ENCODE peak calls at places on chromosomes 12 and 14, in six cellular contexts. W, F, Y, J, I and V are unnamed samples.

GRCh38 chr12:61694214-61694613 is 566.0 kb upstream of the USP15 start:
- DNase-seq in W (no peak), F (no peak), Y (no peak), J (no peak), I (no peak), V (no peak)

GRCh38 chr12:69468237-69469026 is 1.8 kb upstream of the FRS2 start:
- DNase-seq in W (no peak), F (no peak), Y (no peak), J (no peak), I (no peak), V (no peak)

GRCh38 chr12:60874091-60874490 is 1278.3 kb downstream of the SLC16A7 start:
- DNase-seq in W (no peak), F (no peak), Y (no peak), J (no peak), I (no peak), V (no peak)

GRCh38 chr12:117489671-117490070 is 128.2 kb upstream of the NOS1 start:
- DNase-seq in W (no peak), F (no peak), Y (no peak), J (no peak), I (no peak), V (no peak)

GRCh38 chr14:89368490-89369477 is 48.2 kb downstream of the FOXN3 start:
- DNase-seq in W (no peak), F (no peak), Y (no peak), J (no peak), I (no peak), V (no peak)

GRCh38 chr12:66662729-66663128 is 16.1 kb downstream of the GRIP1 start:
- DNase-seq in W (no peak), F (no peak), Y (no peak), J (no peak), I (no peak), V (no peak)

GRCh38 chr12:124640096-124640495 is 72.7 kb upstream of the NCOR2 start:
- DNase-seq in W (no peak), F (no peak), Y (no peak), J (no peak), I (no peak), V (no peak)

GRCh38 chr12:65568517-65568916 is 255.8 kb upstream of the HMGA2 start:
- DNase-seq in W (no peak), F (no peak), Y (no peak), J (no peak), I (no peak), V (no peak)

GRCh38 chr14:98252819-98253218 is 1019.2 kb downstream of the BCL11B start:
- DNase-seq in W (no peak), F (peak; percentile 47), Y (no peak), J (no peak), I (no peak), V (no peak)

GRCh38 chr12:11947218-11947617 is 123.5 kb upstream of the BCL2L14 start:
- DNase-seq in W (no peak), F (no peak), Y (no peak), J (no peak), I (no peak), V (no peak)

GRCh38 chr12:124172646-124173045 is 122.2 kb upstream of the RFLNA start:
- DNase-seq in W (no peak), F (no peak), Y (no peak), J (no peak), I (no peak), V (no peak)

GRCh38 chr12:123254853-123255446 is 16.7 kb downstream of the CDK2AP1 start:
- DNase-seq in W (no peak), F (no peak), Y (no peak), J (no peak), I (no peak), V (no peak)

DNA sequence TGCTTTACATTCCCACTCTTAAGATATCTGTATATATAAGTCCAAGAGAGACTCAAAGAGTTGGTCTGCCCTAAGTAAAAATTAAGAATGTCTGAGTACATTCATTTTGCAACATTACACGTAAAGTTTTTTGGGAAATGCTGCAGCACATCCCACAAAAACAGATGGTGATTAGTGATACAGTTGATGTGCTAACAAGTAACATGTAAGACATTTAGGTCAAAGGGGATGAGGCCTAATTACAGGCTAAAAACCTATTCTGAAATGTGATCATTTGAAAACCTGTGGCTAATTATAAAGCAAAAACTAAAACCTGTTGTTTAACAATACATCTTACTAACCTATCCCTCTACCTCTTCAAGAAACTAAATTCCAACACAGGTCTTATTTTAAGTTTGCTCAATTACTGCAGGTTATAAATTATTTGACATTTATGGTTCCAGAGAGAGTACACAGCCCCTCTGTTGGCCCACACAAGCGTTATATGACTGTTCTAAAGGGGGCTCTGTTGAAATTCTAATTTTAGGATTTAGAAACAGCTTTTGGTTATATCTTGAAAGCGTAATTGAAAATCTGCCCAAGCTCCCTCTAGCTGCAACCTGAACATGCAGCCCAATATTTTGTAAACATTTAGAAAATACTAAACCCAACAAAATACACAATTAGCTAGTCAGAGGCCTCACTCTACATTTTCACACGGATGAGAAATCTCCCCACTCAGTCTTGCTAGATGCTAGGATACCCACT is 42.9 kb downstream of the BRAP start:
- DNase-seq in W (no peak), F (no peak), Y (no peak), J (no peak), I (no peak), V (no peak)
- TF ChIP-seq CTCF in W (no peak), F (no peak), Y (no peak), J (no peak), I (no peak), V (peak; percentile 37)

DNA sequence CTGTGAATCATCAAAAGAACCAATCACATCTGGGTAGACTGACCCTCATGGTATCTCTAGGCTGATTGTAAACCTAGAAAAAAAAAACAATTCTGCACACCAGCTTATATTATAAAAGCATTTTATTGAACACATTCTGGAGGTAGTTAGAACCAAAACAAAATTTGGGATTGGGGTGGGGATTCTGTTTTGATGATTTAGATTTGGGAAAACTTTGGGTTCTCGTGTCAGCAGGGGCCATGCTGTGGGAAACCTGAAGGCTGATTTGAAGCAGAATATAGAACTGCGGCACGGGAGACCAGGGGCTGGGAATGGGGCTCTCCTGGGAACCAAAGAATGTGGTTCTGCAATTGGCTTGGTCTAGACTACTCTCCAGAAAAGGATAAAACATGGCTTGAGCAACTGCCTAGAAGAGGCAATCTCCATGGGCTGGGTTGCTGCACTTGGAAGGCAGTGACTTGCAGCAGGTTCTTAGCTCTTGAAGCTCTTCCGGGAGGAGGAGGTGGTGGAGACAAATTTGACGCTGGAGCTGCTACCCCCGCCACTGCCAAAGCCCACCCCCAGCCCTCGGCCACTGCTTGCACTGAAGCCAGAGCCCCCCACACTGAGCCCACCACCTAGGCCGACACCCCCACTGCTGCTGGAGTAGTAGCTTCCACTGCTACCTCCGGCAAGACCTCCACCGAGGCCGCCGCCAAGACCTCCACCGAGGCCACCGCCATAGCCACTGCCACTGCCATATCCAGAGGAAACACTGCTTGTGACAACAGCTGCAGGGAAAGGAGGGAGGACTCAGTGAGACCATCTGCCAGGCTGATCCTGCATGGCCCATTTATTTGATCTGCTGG is 5.5 kb downstream of the KRT5 start:
- DNase-seq in W (no peak), F (no peak), Y (no peak), J (peak; percentile 3), I (no peak), V (no peak)
- H3K27ac ChIP-seq in W (no peak overlapping the region), F (no peak overlapping the region), Y (no peak overlapping the region), J (no peak overlapping the region), I (no peak overlapping the region), V (no peak overlapping the region)

DNA sequence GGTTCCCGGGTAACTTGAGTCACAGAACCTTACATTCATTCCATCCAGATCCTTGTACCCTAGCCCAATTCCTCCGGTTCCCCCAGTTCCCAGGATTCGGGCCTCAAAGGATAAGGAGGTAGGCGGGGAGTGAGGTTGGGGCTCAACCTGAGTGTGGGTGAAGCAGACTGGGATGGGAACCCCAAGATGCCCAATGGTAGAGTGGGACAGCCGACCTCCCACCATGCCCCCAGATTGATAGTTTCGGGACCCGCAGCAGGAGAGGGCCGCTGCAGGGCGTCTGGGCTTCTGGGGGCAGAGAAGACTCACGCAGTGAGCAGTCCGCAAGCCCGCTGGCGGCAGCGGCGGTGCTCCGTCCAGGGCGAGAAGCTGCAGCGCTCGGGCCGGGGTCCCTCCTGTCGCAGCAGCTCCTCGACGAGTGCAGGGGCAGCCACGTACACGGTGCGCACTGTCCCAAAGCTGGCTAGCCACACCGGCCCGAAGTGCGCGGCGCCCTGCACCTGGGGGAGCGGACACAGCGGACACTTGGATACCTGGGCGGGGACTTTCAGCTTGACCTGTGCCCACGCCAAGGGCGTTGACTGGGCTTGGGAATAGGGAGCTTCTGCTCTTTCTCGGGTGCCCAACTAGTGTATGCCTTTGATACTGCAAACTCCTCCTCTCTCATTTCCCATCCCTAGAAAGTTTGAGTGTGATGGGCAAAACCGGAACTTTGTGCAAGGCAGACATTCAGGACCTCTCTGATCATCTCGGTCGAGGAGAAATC is 997 bp downstream of the CYP27B1 start:
- DNase-seq in W (no peak), F (no peak), Y (no peak), J (no peak), I (no peak), V (no peak)
- H3K4me3 ChIP-seq in W (peak overlapping the region; percentile 50), F (peak overlapping the region; percentile 54), Y (peak overlapping the region; percentile 45), J (peak overlapping the region; percentile 41), I (peak overlapping the region; percentile 81), V (peak overlapping the region; percentile 13)

GRCh38 chr12:42024495-42024830 is 120.2 kb downstream of the GXYLT1 start:
- DNase-seq in W (no peak), F (no peak), Y (no peak), J (no peak), I (no peak), V (no peak)
- TF ChIP-seq CTCF in W (no peak), F (no peak), Y (no peak), J (no peak), I (peak; percentile 17), V (peak; percentile 4)

DNA sequence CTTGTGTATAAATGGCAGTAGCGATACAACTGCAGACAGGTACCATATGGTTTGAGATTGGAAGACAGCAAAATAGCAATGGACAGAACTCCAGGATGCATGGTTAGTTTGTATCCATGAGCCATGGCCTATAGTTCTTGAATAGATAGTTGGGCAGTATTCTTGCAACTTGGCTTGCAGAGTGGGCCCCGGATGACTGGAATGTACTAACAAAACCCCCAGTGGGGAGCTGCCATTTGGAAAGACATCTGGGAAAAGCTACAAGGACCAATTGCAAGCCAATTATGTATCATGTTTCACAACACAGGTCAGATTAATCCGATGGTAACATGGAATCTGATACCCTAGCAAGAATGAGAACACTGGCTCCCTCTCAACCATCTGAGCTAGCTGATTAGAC is 279.6 kb downstream of the RERGL start:
- DNase-seq in W (no peak), F (no peak), Y (no peak), J (no peak), I (no peak), V (no peak)
- H3K27ac ChIP-seq in W (no peak overlapping the region), F (no peak overlapping the region), Y (no peak overlapping the region), J (no peak overlapping the region), I (no peak overlapping the region), V (no peak overlapping the region)